ENCODE peak calls at places on chromosome 9, in nine cellular contexts. R, S, Y, F, C, I, W, V and G are unnamed samples.

GRCh38 chr9:18438300-18438925 is 35.5 kb upstream of the ADAMTSL1 start:
- DNase-seq in F (no peak), Y (peak), I (peak), W (no peak), V (peak), C (no peak), S (no peak), R (no peak), G (peak)

GRCh38 chr9:78236511-78236950 is 656 bp downstream of the CEP78 start:
- DNase-seq in F (peak), S (no peak), Y (no peak), I (no peak), V (no peak), R (no peak), W (no peak), C (no peak), G (no peak)

GRCh38 chr9:130740218-130741023 is 46.8 kb downstream of the EXOSC2 start:
- DNase-seq in Y (no peak), F (no peak), I (no peak), R (no peak), W (no peak), C (no peak), V (no peak), S (no peak), G (no peak)

GRCh38 chr9:34687631-34688030 is 3.4 kb downstream of the CCL19 start:
- DNase-seq in S (no peak), F (no peak), V (no peak), W (no peak), C (no peak), Y (no peak), I (no peak), R (no peak), G (no peak)

GRCh38 chr9:126915281-126915816 is 767 bp downstream of the RALGPS1 start:
- DNase-seq in Y (peak), S (no peak), R (peak), F (peak), C (peak), V (peak), W (peak), I (peak), G (peak)

GRCh38 chr9:136044971-136045594 is 50.0 kb downstream of the NACC2 start:
- DNase-seq in S (no peak), C (no peak), F (no peak), Y (peak), W (peak), R (no peak), V (peak), I (no peak), G (no peak)

GRCh38 chr9:14180077-14180941 is 133.6 kb downstream of the NFIB start:
- DNase-seq in F (no peak), W (no peak), C (no peak), I (peak), Y (no peak), S (no peak), R (no peak), V (peak), G (peak)

GRCh38 chr9:98022447-98022846 is 34.1 kb upstream of the NANS start:
- DNase-seq in W (no peak), Y (no peak), S (no peak), R (no peak), C (no peak), V (peak), F (no peak), I (no peak), G (peak)

GRCh38 chr9:91843623-91844111 is 106.4 kb downstream of the ROR2 start:
- DNase-seq in F (no peak), V (peak), R (no peak), W (no peak), Y (no peak), C (no peak), S (no peak), I (no peak), G (no peak)

GRCh38 chr9:4986291-4986690 is 1.2 kb downstream of the JAK2 start:
- DNase-seq in R (no peak), S (no peak), F (no peak), W (no peak), V (no peak), Y (no peak), C (no peak), I (no peak), G (no peak)

GRCh38 chr9:4984171-4984570 is 901 bp upstream of the JAK2 start:
- DNase-seq in I (no peak), F (peak), W (no peak), Y (peak), R (no peak), S (no peak), C (no peak), V (no peak), G (no peak)

GRCh38 chr9:4986783-4987182 is 1.7 kb downstream of the JAK2 start:
- DNase-seq in R (no peak), Y (no peak), C (no peak), I (no peak), W (no peak), V (no peak), S (no peak), F (no peak), G (no peak)

GRCh38 chr9:4984571-4985375 is at the start of gene JAK2:
- DNase-seq in I (peak), R (peak), Y (peak), C (peak), S (peak), F (peak), V (peak), W (peak), G (peak)

GRCh38 chr9:4985376-4986266 is 549 bp downstream of the JAK2 start:
- DNase-seq in Y (no peak), S (no peak), I (peak), C (peak), W (no peak), R (no peak), V (peak), F (no peak), G (peak)
- TF ChIP-seq POLR2A in Y (no peak), S (peak), I (no peak), C (no peak), W (no peak), R (no peak), V (no peak), F (no peak), G (no peak)

DNA sequence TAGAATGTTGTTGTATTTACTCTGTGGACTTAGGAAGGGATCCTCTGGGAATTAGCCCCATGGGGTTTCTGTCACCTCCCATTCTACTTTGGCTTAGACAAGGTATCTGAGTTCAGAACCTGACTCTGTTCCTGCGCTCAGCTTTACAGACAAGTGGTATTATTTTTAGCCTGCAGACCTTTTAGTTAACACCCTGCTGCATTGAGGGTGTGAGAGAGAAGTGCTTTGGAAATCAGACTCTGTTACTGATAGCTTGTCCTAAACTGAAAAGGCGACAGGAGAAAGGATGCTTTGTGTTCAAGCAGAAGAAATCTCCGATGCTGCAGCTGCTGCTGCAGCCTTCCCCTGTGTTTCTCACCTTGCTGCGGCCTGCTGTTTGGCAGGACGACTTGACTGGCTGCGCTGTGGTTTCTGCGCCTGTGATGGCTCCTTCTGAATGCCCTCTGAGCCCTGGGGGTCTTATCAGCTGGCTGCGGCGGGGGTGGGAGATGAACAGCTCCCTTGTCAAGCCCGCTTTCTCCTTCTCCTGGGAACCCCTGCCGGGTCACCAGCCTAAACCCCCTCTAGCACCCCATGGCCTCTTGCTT is 61.9 kb downstream of the PGM5 start:
- DNase-seq in I (no peak), F (no peak), R (no peak), Y (no peak), V (no peak), S (no peak), C (no peak), W (no peak), G (no peak)
- TF ChIP-seq POLR2A in I (no peak), F (no peak), R (no peak), Y (no peak), V (no peak), S (no peak), C (no peak), W (no peak), G (no peak)

GRCh38 chr9:133424187-133424586 is 2.0 kb downstream of the ADAMTS13 start:
- DNase-seq in R (no peak), Y (no peak), I (no peak), C (no peak), F (no peak), S (no peak), W (no peak), V (no peak), G (no peak)

GRCh38 chr9:133420392-133420827 is 1.8 kb upstream of the ADAMTS13 start:
- DNase-seq in Y (no peak), W (no peak), R (peak), I (no peak), F (no peak), S (no peak), V (no peak), C (no peak), G (no peak)

GRCh38 chr9:133423216-133423615 is 1.0 kb downstream of the ADAMTS13 start:
- DNase-seq in R (no peak), V (peak), S (no peak), I (no peak), F (no peak), C (no peak), Y (no peak), W (no peak), G (no peak)

GRCh38 chr9:133419005-133419404 is 1.2 kb upstream of the REXO4 start:
- DNase-seq in R (no peak), Y (no peak), W (no peak), S (no peak), F (no peak), V (no peak), C (no peak), I (no peak), G (no peak)

DNA sequence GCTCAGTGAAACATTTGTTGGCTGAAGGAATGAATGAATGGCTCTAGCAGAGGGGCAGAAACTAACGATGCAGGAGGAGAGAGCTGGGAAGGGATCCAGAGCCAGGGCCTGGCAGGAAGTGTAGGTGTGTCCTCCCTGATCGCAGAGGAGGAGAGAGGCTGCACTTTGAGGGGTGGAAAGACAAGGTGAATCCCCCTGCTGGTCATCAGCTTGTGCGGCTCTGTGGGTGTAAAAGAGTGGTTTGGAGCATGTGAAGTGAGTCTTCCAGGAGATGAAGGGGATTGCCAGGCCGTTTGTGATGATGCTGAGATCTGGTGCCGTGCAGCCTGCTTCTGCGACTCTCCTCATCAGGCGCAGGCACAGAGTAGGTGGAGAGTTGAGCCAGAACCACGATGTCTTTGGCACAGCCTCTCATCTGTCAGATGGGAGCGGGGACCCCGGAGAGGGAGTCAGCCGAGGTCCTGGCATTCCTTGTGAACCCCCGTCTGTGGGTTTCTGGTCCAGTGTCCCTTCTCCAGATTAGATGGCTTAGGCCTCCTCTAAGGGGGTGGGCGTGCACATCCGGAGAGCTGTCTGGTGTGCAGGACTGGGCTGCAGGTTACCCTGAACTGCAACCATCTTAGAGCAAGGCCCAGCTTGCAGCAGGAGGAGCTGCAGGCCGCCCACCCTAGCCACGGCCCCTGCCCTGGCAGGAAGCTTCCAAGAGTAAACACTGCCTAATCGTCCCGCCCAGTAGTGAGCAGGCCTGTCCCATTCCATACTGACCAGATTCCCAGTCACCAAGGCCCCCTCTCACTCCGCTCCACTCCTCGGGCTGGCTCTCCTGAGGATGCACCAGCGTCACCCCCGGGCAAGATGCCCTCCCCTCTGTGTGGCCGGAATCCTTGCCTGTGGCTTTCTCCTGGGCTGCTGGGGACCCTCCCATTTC is at the start of gene ADAMTS13:
- DNase-seq in S (no peak), Y (no peak), C (no peak), R (peak), I (no peak), V (no peak), W (no peak), F (peak), G (no peak)
- TF ChIP-seq POLR2A in S (no peak), Y (no peak), C (no peak), R (peak), I (no peak), V (no peak), W (no peak), F (no peak), G (no peak)

GRCh38 chr9:124344291-124345050 is 70.8 kb downstream of the PSMB7 start:
- DNase-seq in V (no peak), Y (no peak), I (no peak), C (no peak), S (no peak), R (no peak), W (no peak), F (no peak), G (no peak)

GRCh38 chr9:124341455-124342170 is 73.6 kb downstream of the PSMB7 start:
- DNase-seq in V (no peak), W (no peak), C (no peak), R (no peak), F (no peak), Y (no peak), I (no peak), S (no peak), G (no peak)

GRCh38 chr9:124342946-124343485 is 72.2 kb downstream of the PSMB7 start:
- DNase-seq in S (no peak), I (peak), V (no peak), C (peak), F (peak), W (no peak), Y (no peak), R (no peak), G (peak)

GRCh38 chr9:124343533-124344290 is 71.5 kb downstream of the PSMB7 start:
- DNase-seq in C (no peak), F (no peak), I (no peak), V (no peak), S (no peak), W (no peak), Y (no peak), R (no peak), G (no peak)

GRCh38 chr9:124342402-124342945 is 72.8 kb downstream of the PSMB7 start:
- DNase-seq in S (no peak), I (no peak), Y (no peak), W (no peak), V (no peak), R (no peak), C (no peak), F (no peak), G (no peak)
- TF ChIP-seq POLR2A in S (no peak), I (no peak), Y (no peak), W (no peak), V (no peak), R (no peak), C (no peak), F (no peak), G (no peak)

DNA sequence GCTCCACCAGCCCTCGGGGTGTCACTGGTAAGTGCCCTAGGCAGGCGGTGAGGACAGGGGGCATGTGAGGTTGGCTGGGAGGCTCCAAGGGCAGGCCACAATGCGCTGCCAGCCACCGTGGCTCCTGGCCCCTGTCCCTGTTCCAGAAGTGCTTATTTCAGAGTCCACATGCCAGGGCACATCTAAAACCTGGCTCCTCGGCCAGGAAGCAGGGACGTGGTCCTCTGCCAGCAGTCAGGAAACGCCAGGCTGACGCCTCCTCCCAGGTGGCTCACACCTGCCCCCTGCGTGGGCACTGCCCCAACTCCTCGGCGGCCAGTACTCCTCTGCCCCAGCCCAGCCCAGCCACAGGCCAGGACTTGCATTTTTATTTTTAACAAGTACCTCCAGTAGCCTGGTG is 68.5 kb downstream of the SECISBP2 start:
- DNase-seq in I (peak), C (peak), S (no peak), F (no peak), W (no peak), V (peak), Y (no peak), R (no peak), G (no peak)
- TF ChIP-seq POLR2A in I (no peak), C (no peak), S (no peak), F (no peak), W (no peak), V (no peak), Y (no peak), R (no peak), G (no peak)

DNA sequence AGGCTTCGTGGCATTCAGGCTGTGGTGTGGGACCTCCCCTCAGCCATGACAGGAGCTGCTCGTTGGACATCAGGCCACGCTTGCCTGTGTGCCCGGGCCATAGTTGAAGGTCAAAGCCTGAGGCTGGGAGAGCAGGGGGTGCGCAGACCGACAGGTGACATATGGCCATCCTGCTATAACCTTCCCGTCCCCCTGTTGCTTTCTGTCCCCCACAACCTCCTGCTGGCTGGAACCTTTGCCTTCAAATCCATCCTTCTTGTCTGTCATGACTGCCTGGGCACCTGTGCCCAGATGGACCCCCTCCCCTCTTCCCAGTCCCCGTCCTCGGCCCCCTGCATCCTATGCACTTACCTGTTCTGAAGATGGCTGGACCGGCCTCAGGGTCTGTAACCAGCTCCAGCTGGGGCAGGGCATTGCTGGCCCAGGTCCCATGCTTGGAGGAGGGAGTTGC is 83.2 kb downstream of the WNK2 start:
- DNase-seq in C (no peak), F (no peak), R (no peak), I (no peak), V (peak), S (no peak), W (peak), Y (no peak), G (no peak)
- TF ChIP-seq POLR2A in C (no peak), F (no peak), R (no peak), I (no peak), V (no peak), S (no peak), W (no peak), Y (no peak), G (no peak)